ENCODE peak calls at places on chromosomes 4 and X, in eight cellular contexts. One of them, this sample, is unnamed.

GRCh38 chr4:178316211-178316610 is 874.0 kb upstream of the AGA start:
- DNase-seq in NB4: no peak
- DNase-seq in ovary: no peak
- DNase-seq in A549: no peak
- DNase-seq in transverse colon: peak; percentile 35
- DNase-seq in prostate gland: no peak
- DNase-seq in spleen: no peak
- DNase-seq in H54: no peak
- DNase-seq in this sample: no peak

GRCh38 chr4:188008377-188008776 is 12.8 kb downstream of the ZFP42 start:
- DNase-seq in ovary: no peak
- DNase-seq in spleen: no peak
- DNase-seq in H54: peak; percentile 29
- DNase-seq in NB4: peak; percentile 5
- DNase-seq in prostate gland: no peak
- DNase-seq in transverse colon: no peak
- DNase-seq in A549: peak; percentile 59
- DNase-seq in this sample: no peak

GRCh38 chrX:3142259-3143042 is 101.2 kb downstream of the ARSF start:
- DNase-seq in prostate gland: no peak
- DNase-seq in ovary: no peak
- DNase-seq in H54: no peak
- DNase-seq in A549: peak; percentile 12
- DNase-seq in transverse colon: no peak
- DNase-seq in spleen: no peak
- DNase-seq in NB4: peak; percentile 48
- DNase-seq in this sample: no peak

GRCh38 chr4:23958749-23959148 is 68.9 kb upstream of the PPARGC1A start:
- DNase-seq in prostate gland: no peak
- DNase-seq in spleen: no peak
- DNase-seq in H54: no peak
- DNase-seq in NB4: no peak
- DNase-seq in ovary: no peak
- DNase-seq in transverse colon: no peak
- DNase-seq in A549: no peak
- DNase-seq in this sample: no peak

GRCh38 chrX:153342762-153343558 is 9.0 kb downstream of the ZNF275 start:
- DNase-seq in H54: no peak
- DNase-seq in spleen: no peak
- DNase-seq in A549: no peak
- DNase-seq in prostate gland: no peak
- DNase-seq in ovary: no peak
- DNase-seq in transverse colon: no peak
- DNase-seq in NB4: no peak
- DNase-seq in this sample: no peak

GRCh38 chrX:20432746-20433374 is 166.2 kb upstream of the RPS6KA3 start:
- DNase-seq in ovary: no peak
- DNase-seq in NB4: no peak
- DNase-seq in A549: peak; percentile 7
- DNase-seq in prostate gland: no peak
- DNase-seq in spleen: no peak
- DNase-seq in H54: no peak
- DNase-seq in transverse colon: no peak
- DNase-seq in this sample: no peak

GRCh38 chrX:136752796-136753195 is 27.9 kb downstream of the ARHGEF6 start:
- DNase-seq in transverse colon: no peak
- DNase-seq in ovary: no peak
- DNase-seq in A549: no peak
- DNase-seq in H54: no peak
- DNase-seq in spleen: no peak
- DNase-seq in NB4: no peak
- DNase-seq in prostate gland: no peak
- DNase-seq in this sample: peak; percentile 10

GRCh38 chr4:184826315-184827266 is 823 bp upstream of the ACSL1 start:
- DNase-seq in prostate gland: no peak
- DNase-seq in H54: no peak
- DNase-seq in spleen: peak; percentile 92
- DNase-seq in ovary: peak; percentile 41
- DNase-seq in A549: no peak
- DNase-seq in transverse colon: peak; percentile 50
- DNase-seq in NB4: peak; percentile 77
- DNase-seq in this sample: peak; percentile 61

GRCh38 chrX:19661977-19662376 is 146.7 kb upstream of the MAP3K15 start:
- DNase-seq in A549: no peak
- DNase-seq in prostate gland: no peak
- DNase-seq in H54: no peak
- DNase-seq in NB4: no peak
- DNase-seq in transverse colon: no peak
- DNase-seq in ovary: no peak
- DNase-seq in spleen: no peak
- DNase-seq in this sample: no peak

GRCh38 chr4:110904435-110905050 is 281.7 kb upstream of the PITX2 start:
- DNase-seq in spleen: no peak
- DNase-seq in NB4: no peak
- DNase-seq in transverse colon: no peak
- DNase-seq in prostate gland: no peak
- DNase-seq in A549: peak; percentile 3
- DNase-seq in H54: no peak
- DNase-seq in ovary: no peak
- DNase-seq in this sample: no peak

GRCh38 chr4:16717266-16717970 is 181.0 kb downstream of the LDB2 start:
- DNase-seq in NB4: no peak
- DNase-seq in spleen: no peak
- DNase-seq in H54: no peak
- DNase-seq in ovary: no peak
- DNase-seq in A549: no peak
- DNase-seq in prostate gland: no peak
- DNase-seq in transverse colon: no peak
- DNase-seq in this sample: no peak

GRCh38 chr4:97142405-97142804 is 1000.9 kb downstream of the STPG2 start:
- DNase-seq in H54: no peak
- DNase-seq in prostate gland: no peak
- DNase-seq in A549: no peak
- DNase-seq in spleen: no peak
- DNase-seq in NB4: no peak
- DNase-seq in ovary: no peak
- DNase-seq in transverse colon: no peak
- DNase-seq in this sample: no peak

GRCh38 chr4:82422616-82423015 is 7.6 kb downstream of the HNRNPDL start:
- DNase-seq in prostate gland: no peak
- DNase-seq in NB4: no peak
- DNase-seq in A549: no peak
- DNase-seq in H54: no peak
- DNase-seq in ovary: no peak
- DNase-seq in spleen: no peak
- DNase-seq in transverse colon: no peak
- DNase-seq in this sample: no peak

GRCh38 chr4:82425478-82425877 is 4.8 kb downstream of the HNRNPDL start:
- DNase-seq in A549: no peak
- DNase-seq in spleen: no peak
- DNase-seq in transverse colon: no peak
- DNase-seq in NB4: no peak
- DNase-seq in H54: no peak
- DNase-seq in ovary: no peak
- DNase-seq in prostate gland: no peak
- DNase-seq in this sample: no peak

GRCh38 chr4:82421796-82422560 is 8.3 kb downstream of the HNRNPDL start:
- DNase-seq in A549: no peak
- DNase-seq in transverse colon: no peak
- DNase-seq in spleen: no peak
- DNase-seq in H54: no peak
- DNase-seq in ovary: no peak
- DNase-seq in prostate gland: no peak
- DNase-seq in NB4: peak; percentile 34
- DNase-seq in this sample: no peak

GRCh38 chr4:82419451-82419850 is 10.8 kb downstream of the HNRNPDL start:
- DNase-seq in spleen: no peak
- DNase-seq in H54: no peak
- DNase-seq in transverse colon: no peak
- DNase-seq in prostate gland: no peak
- DNase-seq in NB4: peak; percentile 50
- DNase-seq in A549: no peak
- DNase-seq in ovary: no peak
- DNase-seq in this sample: no peak

GRCh38 chr4:82423245-82424054 is 6.8 kb downstream of the HNRNPDL start:
- DNase-seq in transverse colon: no peak
- DNase-seq in prostate gland: no peak
- DNase-seq in spleen: no peak
- DNase-seq in ovary: no peak
- DNase-seq in A549: peak; percentile 20
- DNase-seq in NB4: peak; percentile 24
- DNase-seq in H54: no peak
- DNase-seq in this sample: no peak
- TF ChIP-seq POLR2A in transverse colon: peak; percentile 13
- TF ChIP-seq POLR2A in prostate gland: no peak
- TF ChIP-seq POLR2A in spleen: no peak
- TF ChIP-seq POLR2A in ovary: no peak
- TF ChIP-seq POLR2A in A549: no peak
- TF ChIP-seq POLR2A in NB4: no peak
- TF ChIP-seq POLR2A in H54: no peak
- TF ChIP-seq POLR2A in this sample: peak; percentile 35

DNA sequence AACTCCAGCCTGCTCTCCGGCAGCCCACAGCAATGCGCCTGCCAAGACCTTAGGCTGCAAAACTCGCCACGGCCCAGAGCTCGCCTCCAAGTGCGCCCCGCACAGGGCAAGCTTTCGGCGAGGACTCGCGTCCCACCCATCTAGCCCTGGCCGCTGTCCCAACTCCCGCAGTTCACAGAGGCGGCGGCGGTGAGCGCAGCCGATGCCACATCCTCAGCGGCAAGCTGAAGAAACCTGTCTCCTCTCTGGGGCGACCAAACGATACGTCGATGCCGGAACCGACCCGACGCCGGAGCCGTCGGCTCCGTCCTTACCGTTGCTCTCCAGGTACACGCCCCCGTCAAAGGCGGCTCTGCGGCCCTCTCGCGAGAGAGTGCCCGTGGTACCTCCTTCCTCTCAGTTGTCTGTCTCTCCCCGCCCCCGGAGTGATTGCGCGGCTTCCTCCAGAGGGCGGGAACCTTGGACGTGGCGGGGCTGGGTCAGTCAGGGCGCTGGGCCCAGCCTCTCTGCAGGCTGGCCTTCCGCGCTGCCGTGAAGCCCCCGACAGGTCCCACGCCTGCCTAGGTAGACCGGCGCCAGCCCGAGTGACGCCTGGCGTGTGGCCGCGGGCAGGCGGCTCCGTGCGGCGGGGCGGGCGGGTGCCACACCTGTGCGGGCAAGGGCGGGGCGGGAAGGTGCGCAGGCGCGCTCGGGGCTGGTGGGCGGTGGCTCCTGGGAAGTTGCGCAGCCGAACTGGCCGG is 380 bp upstream of the RAB33B start:
- DNase-seq in A549: peak; percentile 97
- DNase-seq in spleen: peak; percentile 100
- DNase-seq in H54: peak; percentile 73
- DNase-seq in prostate gland: peak; percentile 97
- DNase-seq in NB4: peak; percentile 97
- DNase-seq in ovary: peak; percentile 99
- DNase-seq in transverse colon: peak; percentile 98
- DNase-seq in this sample: peak; percentile 96
- TF ChIP-seq POLR2A in A549: peak; percentile 58
- TF ChIP-seq POLR2A in spleen: peak; percentile 76
- TF ChIP-seq POLR2A in H54: peak; percentile 90
- TF ChIP-seq POLR2A in prostate gland: peak; percentile 89
- TF ChIP-seq POLR2A in NB4: peak; percentile 70
- TF ChIP-seq POLR2A in ovary: peak; percentile 75
- TF ChIP-seq POLR2A in transverse colon: peak; percentile 92
- TF ChIP-seq POLR2A in this sample: peak; percentile 95

GRCh38 chr4:8160233-8160560 is 1.6 kb upstream of the ABLIM2 start:
- DNase-seq in prostate gland: no peak
- DNase-seq in transverse colon: no peak
- DNase-seq in A549: no peak
- DNase-seq in spleen: peak; percentile 77
- DNase-seq in ovary: no peak
- DNase-seq in NB4: no peak
- DNase-seq in H54: no peak
- DNase-seq in this sample: no peak

GRCh38 chr4:8159522-8160232 is 1.1 kb upstream of the ABLIM2 start:
- DNase-seq in A549: no peak
- DNase-seq in spleen: no peak
- DNase-seq in H54: no peak
- DNase-seq in prostate gland: no peak
- DNase-seq in ovary: no peak
- DNase-seq in transverse colon: no peak
- DNase-seq in NB4: no peak
- DNase-seq in this sample: no peak

GRCh38 chr4:8157496-8157895 is 1.1 kb downstream of the ABLIM2 start:
- DNase-seq in ovary: no peak
- DNase-seq in H54: no peak
- DNase-seq in transverse colon: no peak
- DNase-seq in prostate gland: no peak
- DNase-seq in spleen: no peak
- DNase-seq in NB4: peak; percentile 55
- DNase-seq in A549: no peak
- DNase-seq in this sample: no peak

GRCh38 chr4:8157944-8158709 is 486 bp downstream of the ABLIM2 start:
- DNase-seq in ovary: no peak
- DNase-seq in A549: no peak
- DNase-seq in prostate gland: no peak
- DNase-seq in NB4: no peak
- DNase-seq in transverse colon: peak; percentile 16
- DNase-seq in spleen: peak; percentile 90
- DNase-seq in H54: no peak
- DNase-seq in this sample: no peak

DNA sequence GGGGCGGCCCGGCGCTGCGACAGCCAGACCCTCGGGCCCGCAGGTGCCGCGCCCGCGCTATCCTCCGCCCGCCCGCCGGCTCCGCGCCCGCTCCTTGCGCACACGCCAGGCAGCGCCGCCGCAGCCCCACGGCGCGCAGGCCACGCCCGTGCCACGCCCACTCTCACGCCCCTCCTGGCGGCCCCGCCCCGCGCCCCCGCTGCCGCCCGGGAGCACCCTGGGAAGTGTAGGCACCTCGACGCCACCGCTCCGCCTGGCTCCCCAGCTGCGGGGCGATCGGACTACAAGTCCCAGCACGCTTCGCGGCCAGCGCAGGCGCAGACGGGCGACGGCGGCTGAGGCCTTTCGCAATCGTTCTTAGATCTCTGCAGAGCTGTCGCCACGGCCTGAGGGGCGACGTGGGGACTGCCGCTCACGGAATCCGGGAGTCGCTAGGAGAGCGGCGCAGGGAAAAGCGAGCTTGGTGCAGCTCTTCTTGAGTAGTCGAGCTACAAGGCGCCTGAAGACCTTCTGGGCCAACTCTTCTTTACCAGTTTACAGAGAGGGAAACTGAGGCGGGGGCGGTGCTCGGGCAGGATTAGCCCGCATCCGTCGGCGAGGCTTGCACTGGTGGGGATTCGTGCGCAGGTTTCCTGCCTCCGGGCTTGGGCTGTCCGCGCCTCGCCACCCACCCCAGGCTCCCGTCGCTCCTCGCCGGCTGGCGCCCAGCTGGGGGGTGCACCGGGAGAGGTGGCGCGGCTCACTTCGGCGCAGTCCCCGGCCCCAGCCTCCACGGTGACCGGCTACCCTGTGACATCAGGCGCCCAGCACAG is at the start of gene ABLIM2:
- DNase-seq in A549: peak; percentile 95
- DNase-seq in ovary: peak; percentile 97
- DNase-seq in transverse colon: peak; percentile 99
- DNase-seq in H54: peak; percentile 75
- DNase-seq in spleen: peak; percentile 99
- DNase-seq in prostate gland: peak; percentile 96
- DNase-seq in NB4: peak; percentile 99
- DNase-seq in this sample: peak; percentile 94
- TF ChIP-seq POLR2A in A549: peak; percentile 73
- TF ChIP-seq POLR2A in ovary: peak; percentile 36
- TF ChIP-seq POLR2A in transverse colon: peak; percentile 71
- TF ChIP-seq POLR2A in H54: peak; percentile 83
- TF ChIP-seq POLR2A in spleen: no peak
- TF ChIP-seq POLR2A in prostate gland: peak; percentile 87
- TF ChIP-seq POLR2A in NB4: no peak
- TF ChIP-seq POLR2A in this sample: no peak

GRCh38 chr4:37977471-37978452 is 17.6 kb downstream of the PTTG2 start:
- DNase-seq in H54: peak; percentile 28
- DNase-seq in A549: peak; percentile 61
- DNase-seq in spleen: peak; percentile 97
- DNase-seq in ovary: peak; percentile 75
- DNase-seq in transverse colon: peak; percentile 84
- DNase-seq in NB4: peak; percentile 86
- DNase-seq in prostate gland: peak; percentile 38
- DNase-seq in this sample: peak; percentile 72
- TF ChIP-seq POLR2A in H54: no peak
- TF ChIP-seq POLR2A in A549: no peak
- TF ChIP-seq POLR2A in spleen: no peak
- TF ChIP-seq POLR2A in ovary: peak; percentile 10
- TF ChIP-seq POLR2A in transverse colon: peak; percentile 28
- TF ChIP-seq POLR2A in NB4: no peak
- TF ChIP-seq POLR2A in prostate gland: no peak
- TF ChIP-seq POLR2A in this sample: peak; percentile 20

This sample was measured in erythroblast.